ENCODE peak calls at places on chromosomes 2 and 18, in nine cellular contexts. T is ascending aorta; W is Caco-2; O is heart right ventricle; N is right lobe of liver; I is ovary; C is psoas muscle; P is spleen; J is CD8-positive, alpha-beta T cell. D is an unnamed sample.

GRCh38 chr2:179021258-179021657 is 28.7 kb downstream of the CCDC141 start:
- DNase-seq in T (no peak), W (no peak), O (no peak), N (no peak), I (no peak), C (no peak), P (no peak), J (no peak), D (no peak)

GRCh38 chr2:160492401-160493226 is 993 bp downstream of the RBMS1 start:
- DNase-seq in T (no peak), W (peak; percentile 88), O (peak; percentile 82), N (peak; percentile 76), I (peak; percentile 77), C (peak; percentile 86), P (peak; percentile 86), J (peak; percentile 41), D (peak; percentile 80)

GRCh38 chr18:69838620-69839411 is 108.9 kb downstream of the CD226 start:
- DNase-seq in T (no peak), W (peak; percentile 2), O (no peak), N (no peak), I (no peak), C (no peak), P (no peak), J (no peak), D (peak; percentile 69)

GRCh38 chr18:3619746-3620145 is 169.8 kb downstream of the TGIF1 start:
- DNase-seq in T (no peak), W (no peak), O (no peak), N (no peak), I (no peak), C (no peak), P (no peak), J (no peak), D (no peak)

GRCh38 chr2:191155608-191156071 is 4.8 kb upstream of the STAT4 start:
- DNase-seq in T (no peak), W (no peak), O (no peak), N (no peak), I (no peak), C (no peak), P (no peak), J (peak; percentile 5), D (no peak)

GRCh38 chr2:119760876-119761275 is 1.2 kb downstream of the PTPN4 start:
- DNase-seq in T (no peak), W (peak; percentile 22), O (no peak), N (no peak), I (no peak), C (no peak), P (no peak), J (no peak), D (no peak)

GRCh38 chr2:169077674-169078240 is 8.4 kb downstream of the DHRS9 start:
- DNase-seq in T (no peak), W (no peak), O (no peak), N (no peak), I (no peak), C (no peak), P (no peak), J (no peak), D (no peak)

GRCh38 chr2:133169527-133169926 is 398.7 kb downstream of the NCKAP5 start:
- DNase-seq in T (no peak), W (no peak), O (no peak), N (no peak), I (no peak), C (no peak), P (no peak), J (no peak), D (no peak)

GRCh38 chr2:1892529-1893250 is 148.4 kb upstream of the PXDN start:
- DNase-seq in T (no peak), W (no peak), O (no peak), N (no peak), I (no peak), C (no peak), P (no peak), J (no peak), D (no peak)

GRCh38 chr2:24721470-24721869 is 71.7 kb downstream of the PTRHD1 start:
- DNase-seq in T (peak; percentile 11), W (no peak), O (peak; percentile 52), N (peak; percentile 65), I (peak; percentile 69), C (peak; percentile 89), P (no peak), J (no peak), D (peak; percentile 77)

GRCh38 chr2:127146820-127147502 is 40.0 kb upstream of the BIN1 start:
- DNase-seq in T (no peak), W (no peak), O (no peak), N (no peak), I (no peak), C (peak; percentile 91), P (no peak), J (no peak), D (no peak)

GRCh38 chr18:24053211-24053610 is 38.7 kb downstream of the TTC39C start:
- DNase-seq in T (no peak), W (no peak), O (no peak), N (no peak), I (no peak), C (no peak), P (no peak), J (no peak), D (no peak)

GRCh38 chr2:20352230-20353216 is 1.9 kb upstream of the PUM2 start:
- DNase-seq in T (no peak), W (no peak), O (no peak), N (no peak), I (no peak), C (no peak), P (no peak), J (no peak), D (no peak)

GRCh38 chr2:61426267-61426897 is 44.5 kb downstream of the USP34 start:
- DNase-seq in T (no peak), W (peak; percentile 59), O (no peak), N (no peak), I (no peak), C (peak; percentile 61), P (peak; percentile 92), J (peak; percentile 61), D (peak; percentile 37)

DNA sequence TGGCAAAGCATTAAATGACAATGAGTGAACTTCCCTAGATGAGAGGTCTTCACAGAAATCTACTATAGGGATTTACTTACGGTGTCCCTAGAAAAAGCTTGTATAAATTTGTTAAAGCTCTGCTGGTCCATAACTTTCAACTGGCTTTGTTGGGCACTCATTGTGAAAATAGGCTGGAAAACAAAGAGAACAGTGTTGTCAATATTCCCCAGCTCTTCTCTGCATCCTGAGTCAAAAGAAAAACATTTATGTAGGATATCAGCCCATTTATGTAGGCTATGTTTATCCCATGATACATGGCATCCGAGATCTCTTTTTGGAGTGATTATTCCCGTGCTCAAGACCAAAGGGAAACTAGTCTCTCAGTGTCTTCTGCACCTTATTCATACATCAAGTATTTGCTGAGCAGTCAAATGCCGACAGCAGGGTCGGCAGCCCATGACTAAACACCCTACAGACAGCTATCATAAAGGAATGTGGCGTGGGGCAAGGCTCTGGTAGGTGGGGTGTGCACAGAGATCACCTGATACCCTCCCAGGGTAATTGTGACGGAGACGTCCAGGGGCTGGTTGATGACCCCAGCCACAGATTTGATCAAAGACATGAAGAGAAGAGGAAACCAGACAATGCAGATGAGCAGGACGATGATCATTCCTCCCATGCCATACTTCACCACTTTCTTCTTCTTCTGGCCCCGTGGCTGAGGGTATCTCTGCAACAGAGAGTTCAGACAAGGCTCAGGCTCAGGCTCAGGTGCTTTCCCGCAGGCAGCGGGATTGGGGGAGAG is 155.9 kb downstream of the NAPG start:
- DNase-seq in T (no peak), W (no peak), O (no peak), N (no peak), I (no peak), C (no peak), P (no peak), J (no peak), D (no peak)
- H3K27me3 ChIP-seq in T (no peaks in the 10 kb centered on the region), W (peaks cover 1% of the 10 kb centered on the region), O (no peaks in the 10 kb centered on the region), N (no peaks in the 10 kb centered on the region), I (no peaks in the 10 kb centered on the region), C (no peaks in the 10 kb centered on the region), P (no peaks in the 10 kb centered on the region), J (no peaks in the 10 kb centered on the region), D (no peaks in the 10 kb centered on the region)

DNA sequence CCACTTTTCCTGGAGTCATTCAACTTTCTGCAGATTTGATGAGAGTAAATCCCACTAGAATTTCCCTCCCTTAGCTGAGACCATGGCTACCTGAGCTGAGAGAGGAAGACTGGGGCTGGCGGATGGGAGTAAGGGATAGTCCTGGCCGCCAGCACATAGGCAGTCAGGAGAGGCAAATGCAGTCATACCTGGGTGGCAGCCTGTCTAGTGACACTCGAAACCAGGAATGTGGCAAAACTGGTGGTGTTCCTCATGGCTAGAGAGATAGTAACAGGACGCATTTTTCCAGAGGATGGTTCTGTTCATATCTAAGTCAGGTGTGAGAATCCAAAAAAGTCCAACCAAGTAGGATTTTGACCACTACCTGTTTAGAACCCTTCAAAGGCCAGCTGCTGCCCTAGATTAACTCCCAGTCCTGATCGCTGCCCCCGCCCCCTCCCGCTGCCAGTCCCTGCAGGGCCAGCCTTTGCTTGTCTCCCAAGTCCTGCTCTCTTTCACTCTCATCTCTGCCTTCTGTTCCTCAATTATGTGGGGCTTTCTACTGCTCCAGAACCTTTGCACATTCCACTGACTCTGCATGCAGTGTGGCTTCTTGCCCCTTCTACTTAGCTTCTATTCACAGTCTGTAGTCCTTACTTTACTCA is 17.4 kb upstream of the SCG2 start:
- DNase-seq in T (no peak), W (peak; percentile 16), O (no peak), N (no peak), I (no peak), C (no peak), P (no peak), J (no peak), D (no peak)
- H3K27me3 ChIP-seq in T (no peaks in the 10 kb centered on the region), W (no peaks in the 10 kb centered on the region), O (peaks cover 22% of the 10 kb centered on the region), N (no peaks in the 10 kb centered on the region), I (no peaks in the 10 kb centered on the region), C (peaks cover under 1% of the 10 kb centered on the region), P (no peaks in the 10 kb centered on the region), J (no peaks in the 10 kb centered on the region), D (no peaks in the 10 kb centered on the region)

DNA sequence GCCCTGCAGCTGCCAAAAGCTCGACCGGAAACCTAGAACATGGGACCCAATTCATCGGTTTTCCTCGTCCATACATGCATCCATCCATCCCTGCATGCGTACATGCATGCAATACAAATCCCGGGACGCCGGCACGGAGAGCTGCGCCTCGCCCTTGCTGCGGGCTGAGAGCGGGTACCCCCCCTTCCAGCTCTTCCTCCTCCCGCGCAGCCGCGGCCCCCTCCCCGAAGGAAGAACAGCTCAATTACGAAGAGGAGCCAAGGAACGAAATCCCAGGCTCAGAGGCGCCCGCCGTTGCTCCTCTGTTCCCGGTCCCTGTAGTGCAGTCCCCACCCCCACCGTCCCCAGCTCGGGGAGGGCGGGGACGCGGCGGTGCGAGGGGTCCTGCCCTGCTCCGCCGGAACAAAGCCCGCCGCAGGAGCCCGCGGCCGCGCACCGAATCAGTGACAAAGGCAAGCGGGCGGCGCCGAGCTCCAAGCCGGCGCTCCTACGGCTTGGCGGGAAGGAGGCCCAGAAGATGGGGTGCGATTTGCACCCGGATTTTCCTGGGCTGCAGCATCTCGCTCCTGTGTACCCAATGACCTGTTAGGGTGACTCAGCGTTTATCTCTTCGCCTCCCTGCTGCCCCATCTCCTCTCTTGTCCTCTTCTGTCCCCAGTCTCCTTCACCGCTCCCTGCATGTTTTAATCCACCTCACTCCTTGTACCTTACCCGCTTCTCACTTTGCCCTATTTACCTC is 8.9 kb upstream of the POU3F3 start:
- DNase-seq in T (no peak), W (no peak), O (no peak), N (no peak), I (no peak), C (no peak), P (no peak), J (no peak), D (no peak)
- H3K27me3 ChIP-seq in T (peaks cover 15% of the 10 kb centered on the region), W (no peaks in the 10 kb centered on the region), O (peaks cover 100% of the 10 kb centered on the region), N (peaks cover 62% of the 10 kb centered on the region), I (no peaks in the 10 kb centered on the region), C (peaks cover 40% of the 10 kb centered on the region), P (peaks cover 12% of the 10 kb centered on the region), J (peaks cover 38% of the 10 kb centered on the region), D (peaks cover 75% of the 10 kb centered on the region)

GRCh38 chr2:240936106-240936505 is 30.0 kb downstream of the CROCC2 start:
- DNase-seq in T (no peak), W (no peak), O (no peak), N (no peak), I (no peak), C (no peak), P (peak; percentile 51), J (no peak), D (no peak)
- H3K27me3 ChIP-seq in T (no peaks in the 10 kb centered on the region), W (no peaks in the 10 kb centered on the region), O (no peaks in the 10 kb centered on the region), N (no peaks in the 10 kb centered on the region), I (no peaks in the 10 kb centered on the region), C (peaks cover 7% of the 10 kb centered on the region), P (no peaks in the 10 kb centered on the region), J (no peaks in the 10 kb centered on the region), D (no peaks in the 10 kb centered on the region)

D was measured in MG63.